ENCODE peak calls at places on chromosomes 6 and 20, in four cellular contexts. P is WTC11, T is GM12878, M is K562. N is an unnamed sample.

GRCh38 chr20:35953411-35954199 is 697 bp downstream of the SCAND1 start:
- DNase-seq in M (peak; percentile 46), T (no peak), P (peak; percentile 54), N (no peak)

GRCh38 chr6:75691012-75691411 is 58.0 kb upstream of the MYO6 start:
- DNase-seq in P (no peak), M (no peak), T (no peak), N (no peak)

GRCh38 chr20:57957397-57958049 is 247.7 kb upstream of the PMEPA1 start:
- DNase-seq in P (no peak), M (no peak), T (no peak), N (no peak)

GRCh38 chr6:158648682-158649131 is 1.1 kb upstream of the SYTL3 start:
- DNase-seq in T (peak; percentile 83), P (no peak), M (no peak), N (no peak)

GRCh38 chr6:134593024-134593423 is 275.1 kb upstream of the SGK1 start:
- DNase-seq in M (no peak), T (no peak), P (no peak), N (no peak)

GRCh38 chr20:50129662-50130345 is 16.9 kb upstream of the UBE2V1 start:
- DNase-seq in T (no peak), P (no peak), M (peak; percentile 95), N (no peak)

GRCh38 chr6:37524919-37525318 is 25.2 kb upstream of the CCDC167 start:
- DNase-seq in T (no peak), P (no peak), M (no peak), N (no peak)

GRCh38 chr6:138948780-138949179 is 39.3 kb downstream of the REPS1 start:
- DNase-seq in P (no peak), T (no peak), M (no peak), N (no peak)

GRCh38 chr6:85353012-85353411 is 96.9 kb upstream of the NT5E start:
- DNase-seq in T (no peak), P (no peak), M (no peak), N (no peak)

GRCh38 chr6:160513836-160514235 is 150.2 kb downstream of the LPA start:
- DNase-seq in T (no peak), P (no peak), M (no peak), N (no peak)

GRCh38 chr6:16540804-16541752 is 220.2 kb downstream of the ATXN1 start:
- DNase-seq in M (no peak), P (no peak), T (no peak), N (no peak)

GRCh38 chr20:50292324-50293243 is 102.0 kb downstream of the CEBPB start:
- DNase-seq in M (peak; percentile 97), P (peak; percentile 30), T (no peak), N (peak; percentile 97)

GRCh38 chr6:38871745-38872568 is 156.8 kb downstream of the DNAH8 start:
- DNase-seq in T (no peak), M (peak; percentile 63), P (peak; percentile 79), N (peak; percentile 41)

GRCh38 chr20:36717657-36718056 is 28.2 kb downstream of the NDRG3 start:
- DNase-seq in M (no peak), P (no peak), T (no peak), N (peak; percentile 45)

GRCh38 chr6:138278326-138278725 is 60.0 kb upstream of the PBOV1 start:
- DNase-seq in P (peak; percentile 32), T (no peak), M (peak; percentile 19), N (peak; percentile 64)

GRCh38 chr6:7703148-7703680 is 22.7 kb upstream of the BMP6 start:
- DNase-seq in T (no peak), M (no peak), P (no peak), N (no peak)

GRCh38 chr6:72755752-72756151 is 133.9 kb downstream of the KCNQ5 start:
- DNase-seq in M (no peak), P (peak; percentile 22), T (no peak), N (no peak)

GRCh38 chr6:4023240-4023639 is 55.7 kb downstream of the FAM217A start:
- DNase-seq in T (no peak), M (no peak), P (no peak), N (peak; percentile 37)

GRCh38 chr6:135630789-135631376 is 133.3 kb upstream of the AHI1 start:
- DNase-seq in P (no peak), T (no peak), M (no peak), N (no peak)

GRCh38 chr6:35154262-35154661 is 13.1 kb upstream of the TCP11 start:
- DNase-seq in T (no peak), M (no peak), P (no peak), N (no peak)

GRCh38 chr20:44800398-44801046 is 9.8 kb downstream of the RIMS4 start:
- DNase-seq in M (peak; percentile 38), T (no peak), P (peak; percentile 63), N (peak; percentile 25)

GRCh38 chr20:61664741-61665320 is 400.9 kb downstream of the TAF4 start:
- DNase-seq in P (no peak), T (no peak), M (no peak), N (no peak)

GRCh38 chr6:73505142-73505541 is 15.7 kb downstream of the EEF1A1 start:
- DNase-seq in P (no peak), M (no peak), T (no peak), N (no peak)

GRCh38 chr6:42136508-42137191 is 5.8 kb downstream of the C6orf132 start:
- DNase-seq in T (peak; percentile 11), P (peak; percentile 87), M (peak; percentile 88), N (peak; percentile 61)

GRCh38 chr6:73733791-73734190 is 37.8 kb downstream of the CD109 start:
- DNase-seq in P (no peak), M (no peak), T (no peak), N (no peak)

GRCh38 chr6:39347906-39348585 is 25.5 kb upstream of the KCNK16 start:
- DNase-seq in P (peak; percentile 87), T (no peak), M (peak; percentile 83), N (peak; percentile 46)

GRCh38 chr20:50762435-50763201 is 31.2 kb downstream of the PARD6B start:
- DNase-seq in P (no peak), T (no peak), M (no peak), N (peak; percentile 34)

GRCh38 chr6:17193376-17193775 is 87.8 kb upstream of the RBM24 start:
- DNase-seq in P (no peak), M (no peak), T (no peak), N (no peak)

GRCh38 chr20:34062651-34063482 is 49.2 kb downstream of the EIF2S2 start:
- DNase-seq in T (no peak), P (no peak), M (no peak), N (no peak)

GRCh38 chr20:59569305-59569704 is 35.0 kb upstream of the PHACTR3 start:
- DNase-seq in M (no peak), T (no peak), P (no peak), N (no peak)

GRCh38 chr6:136889271-136890193 is 32.6 kb upstream of the SLC35D3 start:
- DNase-seq in M (no peak), P (no peak), T (no peak), N (peak; percentile 25)

GRCh38 chr6:13425270-13425905 is 62.0 kb downstream of the GFOD1 start:
- DNase-seq in P (no peak), M (no peak), T (no peak), N (no peak)

GRCh38 chr6:136526196-136526930 is 23.9 kb downstream of the MAP7 start:
- DNase-seq in T (no peak), P (peak; percentile 72), M (peak; percentile 39), N (peak; percentile 6)

GRCh38 chr6:25360611-25361010 is 81.4 kb downstream of the CARMIL1 start:
- DNase-seq in M (no peak), T (no peak), P (no peak), N (no peak)

GRCh38 chr6:36679043-36679821 is 718 bp downstream of the CDKN1A start:
- DNase-seq in P (peak; percentile 44), T (no peak), M (no peak), N (peak; percentile 50)

GRCh38 chr6:18668994-18669393 is 281.8 kb downstream of the RNF144B start:
- DNase-seq in T (no peak), M (no peak), P (no peak), N (no peak)

GRCh38 chr6:64280569-64280968 is 645.0 kb downstream of the PHF3 start:
- DNase-seq in P (peak; percentile 15), M (no peak), T (no peak), N (peak; percentile 21)
- TF ChIP-seq TCF7 in P (no peak), M (no peak), T (no peak), N (no peak)

DNA sequence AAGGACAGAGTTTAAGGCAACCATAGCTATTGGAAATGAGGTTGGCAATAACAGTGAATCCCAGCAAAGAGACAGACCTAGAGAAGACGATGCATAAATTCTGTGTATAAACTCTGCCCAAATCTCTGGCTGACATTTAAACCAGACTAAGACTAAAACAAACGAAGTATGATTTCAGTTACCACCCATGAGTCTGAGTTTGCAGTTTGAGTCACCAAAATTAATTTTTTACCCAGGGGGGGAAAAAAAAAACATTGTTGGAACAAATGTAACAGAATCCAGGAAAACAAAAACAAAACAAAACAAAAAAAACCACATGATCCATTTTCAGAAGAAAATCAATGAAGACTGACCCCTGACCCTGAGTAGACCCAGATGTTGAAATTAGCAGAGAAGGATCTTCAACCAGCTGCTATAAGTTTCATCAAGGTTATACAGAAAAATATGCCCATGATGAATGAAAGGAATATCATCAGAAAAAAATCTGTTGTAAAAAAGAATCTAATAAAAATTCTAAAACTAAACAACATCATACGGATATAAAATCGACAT is 190.8 kb downstream of the GMDS start:
- DNase-seq in M (no peak), T (no peak), P (no peak), N (no peak)
- TF ChIP-seq TCF7 in M (no peak), T (no peak), P (no peak), N (no peak)

DNA sequence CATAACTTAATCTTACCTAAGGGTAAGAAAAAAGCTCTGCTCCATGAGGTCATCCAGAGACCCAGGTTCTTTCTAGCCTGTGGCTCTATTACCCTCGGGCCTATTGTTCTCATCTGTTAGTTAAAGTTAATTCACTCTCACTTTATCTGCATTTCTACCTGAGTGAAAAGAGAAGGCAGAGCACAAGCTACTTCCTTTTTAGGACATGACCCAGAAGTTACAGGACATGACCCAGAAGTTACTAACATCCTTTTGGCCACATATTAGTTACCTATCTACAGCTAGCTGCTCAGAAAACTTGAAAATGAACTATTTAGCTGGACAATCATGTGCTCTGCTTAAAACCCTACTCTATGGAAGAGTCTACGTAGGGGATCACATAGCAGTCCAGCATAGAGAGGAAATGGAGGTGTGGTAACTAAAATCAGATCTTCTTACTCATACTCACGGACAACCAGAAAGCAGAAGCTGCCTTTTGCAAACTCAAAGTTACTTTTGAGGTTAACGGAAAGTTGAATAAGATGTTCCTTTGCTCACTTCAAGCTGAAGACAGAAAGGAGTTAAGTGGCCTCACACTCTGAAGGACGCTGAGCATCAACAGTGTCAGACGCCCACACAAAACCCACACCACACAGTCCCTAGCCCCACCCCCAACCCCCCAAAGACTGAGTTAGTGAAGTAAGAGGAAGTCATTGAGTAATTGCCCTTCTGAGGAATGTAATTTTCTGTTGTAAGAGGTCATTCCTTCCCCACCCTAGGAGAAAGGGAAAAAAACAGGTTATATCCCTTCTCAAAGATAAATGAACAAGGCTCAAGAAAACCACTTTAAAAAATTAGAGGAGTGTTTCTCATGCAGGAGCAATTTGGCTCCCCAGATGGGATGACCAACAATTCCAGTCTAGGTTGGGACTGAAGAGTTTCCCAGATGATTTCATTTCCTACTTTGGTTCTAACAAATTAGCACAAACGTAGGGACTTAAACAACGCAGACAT is 45.9 kb upstream of the TAB2 start:
- DNase-seq in M (no peak), P (no peak), T (peak; percentile 65), N (no peak)
- TF ChIP-seq TCF7 in M (no peak), P (no peak), T (no peak), N (no peak)

DNA sequence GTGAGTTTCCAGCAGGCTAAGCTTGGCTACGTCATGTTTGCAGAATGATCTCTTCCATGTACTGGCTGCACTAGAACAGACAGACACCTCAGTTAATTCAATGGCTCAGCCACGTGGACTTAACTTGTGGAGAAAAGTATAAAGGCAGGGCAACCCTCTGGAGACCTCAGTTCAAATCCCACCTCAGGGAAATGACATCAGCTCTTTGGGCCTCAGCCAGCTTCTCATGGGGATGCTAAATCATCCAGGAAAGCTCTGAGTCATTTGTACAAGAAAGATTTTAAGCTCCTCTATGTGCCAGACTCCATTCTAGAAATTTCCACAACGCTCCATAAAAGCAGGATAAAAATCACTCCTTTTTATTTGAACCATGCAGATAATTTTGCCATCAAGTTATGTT is 128.5 kb upstream of the SALL4 start:
- DNase-seq in M (no peak), T (no peak), P (no peak), N (no peak)
- TF ChIP-seq TCF7 in M (no peak), T (no peak), P (no peak), N (no peak)

N was measured in HepG2.